ENCODE peak calls at places on chromosomes 6 and 20, in six cellular contexts. O, X, H, J, E and D are unnamed samples.
A peak's percentile ranks its signal among the peaks of the same experiment; 100 is the strongest.

GRCh38 chr6:25697537-25698340 is 45.7 kb downstream of the SCGN start:
- DNase-seq in H (peak; percentile 6), J (no peak), E (no peak), O (no peak), X (no peak), D (no peak)

GRCh38 chr6:15176816-15177215 is 69.1 kb upstream of the JARID2 start:
- DNase-seq in O (no peak), X (no peak), E (no peak), J (no peak), H (no peak), D (no peak)

GRCh38 chr6:161305860-161306259 is 32.0 kb upstream of the AGPAT4 start:
- DNase-seq in J (no peak), O (no peak), E (no peak), X (no peak), H (no peak), D (no peak)

GRCh38 chr6:138001750-138002349 is 105.4 kb downstream of the PERP start:
- DNase-seq in H (peak; percentile 70), J (peak; percentile 52), E (peak; percentile 52), O (peak; percentile 57), X (peak; percentile 62), D (peak; percentile 42)

GRCh38 chr6:2565499-2565898 is 185.2 kb downstream of the MYLK4 start:
- DNase-seq in O (no peak), E (no peak), X (no peak), H (no peak), J (no peak), D (no peak)

GRCh38 chr6:154653853-154654252 is 79.4 kb upstream of the SCAF8 start:
- DNase-seq in X (peak; percentile 88), O (no peak), H (peak; percentile 76), J (no peak), E (peak; percentile 12), D (peak; percentile 48)

GRCh38 chr6:32852018-32852843 is 1.3 kb downstream of the TAP1 start:
- DNase-seq in H (peak; percentile 59), O (no peak), E (no peak), X (peak; percentile 57), J (no peak), D (peak; percentile 26)

GRCh38 chr20:62616728-62617621 is 25.3 kb upstream of the SLCO4A1 start:
- DNase-seq in O (peak; percentile 74), X (peak; percentile 82), H (peak; percentile 78), E (peak; percentile 88), J (peak; percentile 43), D (peak; percentile 78)

GRCh38 chr6:121435444-121436069 is at the start of gene GJA1:
- DNase-seq in O (no peak), H (peak; percentile 87), X (peak; percentile 89), J (no peak), E (peak; percentile 41), D (peak; percentile 70)

GRCh38 chr6:149147939-149148718 is 169.4 kb upstream of the TAB2 start:
- DNase-seq in J (no peak), E (no peak), X (no peak), H (no peak), O (no peak), D (no peak)

GRCh38 chr6:147841749-147842148 is 333.3 kb downstream of the SAMD5 start:
- DNase-seq in O (no peak), E (no peak), X (no peak), H (no peak), J (no peak), D (no peak)

GRCh38 chr6:41455410-41455809 is 90.8 kb upstream of the FOXP4 start:
- DNase-seq in E (no peak), H (no peak), X (no peak), J (no peak), O (no peak), D (no peak)

GRCh38 chr20:58094160-58094559 is 134.3 kb downstream of the ANKRD60 start:
- DNase-seq in H (no peak), J (no peak), O (no peak), X (no peak), E (no peak), D (no peak)

GRCh38 chr20:3871549-3872265 is 17.5 kb upstream of the PANK2 start:
- DNase-seq in X (peak; percentile 42), E (no peak), O (no peak), J (no peak), H (peak; percentile 47), D (peak; percentile 59)

GRCh38 chr6:41500561-41500960 is 45.6 kb upstream of the FOXP4 start:
- DNase-seq in H (no peak), E (no peak), X (no peak), O (no peak), J (no peak), D (no peak)

GRCh38 chr6:10837009-10837691 is 1.2 kb downstream of the MAK start:
- DNase-seq in X (peak; percentile 49), H (peak; percentile 47), J (no peak), E (peak; percentile 46), O (no peak), D (peak; percentile 29)

GRCh38 chr6:122758927-122759334 is 20.6 kb upstream of the FABP7 start:
- DNase-seq in O (no peak), H (no peak), J (no peak), X (no peak), E (no peak), D (no peak)

GRCh38 chr6:64732888-64733287 is 974.1 kb downstream of the EYS start:
- DNase-seq in J (no peak), X (no peak), O (no peak), E (no peak), H (no peak), D (peak; percentile 1)